ENCODE peak calls at places on chromosomes 7 and 10, in seven cellular contexts. E, L, Q, G, W, D and C are unnamed samples.

GRCh38 chr10:89745903-89746302 is 44.5 kb downstream of the KIF20B start:
- DNase-seq in E (no peak), L (no peak), Q (no peak), G (no peak), W (no peak), D (no peak), C (no peak)

GRCh38 chr10:131979821-131980270 is 1.9 kb downstream of the BNIP3 start:
- DNase-seq in E (no peak), L (no peak), Q (no peak), G (no peak), W (no peak), D (peak; percentile 36), C (peak; percentile 31)

GRCh38 chr7:67542916-67543315 is 546.3 kb downstream of the TYW1 start:
- DNase-seq in E (no peak), L (no peak), Q (no peak), G (no peak), W (no peak), D (no peak), C (no peak)

GRCh38 chr7:139562972-139563565 is 39.6 kb downstream of the CLEC2L start:
- DNase-seq in E (no peak), L (no peak), Q (peak; percentile 63), G (no peak), W (no peak), D (no peak), C (no peak)

GRCh38 chr7:155835446-155836215 is 23.4 kb upstream of the SHH start:
- DNase-seq in E (no peak), L (no peak), Q (peak; percentile 74), G (no peak), W (no peak), D (no peak), C (no peak)

GRCh38 chr7:151062399-151063211 is 3.2 kb downstream of the SLC4A2 start:
- DNase-seq in E (peak; percentile 91), L (no peak), Q (no peak), G (no peak), W (peak; percentile 80), D (peak; percentile 57), C (peak; percentile 91)

GRCh38 chr10:71268247-71268691 is 50.8 kb upstream of the SLC29A3 start:
- DNase-seq in E (no peak), L (no peak), Q (no peak), G (no peak), W (no peak), D (peak; percentile 22), C (peak; percentile 63)

GRCh38 chr7:86012955-86013354 is 630.8 kb upstream of the GRM3 start:
- DNase-seq in E (no peak), L (no peak), Q (no peak), G (no peak), W (no peak), D (no peak), C (no peak)

GRCh38 chr10:124149681-124150080 is 56.3 kb upstream of the CHST15 start:
- DNase-seq in E (no peak), L (no peak), Q (no peak), G (no peak), W (no peak), D (no peak), C (peak; percentile 51)

GRCh38 chr10:130986828-130987227 is 324.7 kb downstream of the TCERG1L start:
- DNase-seq in E (no peak), L (no peak), Q (peak; percentile 68), G (no peak), W (no peak), D (no peak), C (no peak)

GRCh38 chr7:70183278-70183677 is 585.0 kb downstream of the AUTS2 start:
- DNase-seq in E (no peak), L (no peak), Q (no peak), G (no peak), W (no peak), D (no peak), C (no peak)

GRCh38 chr10:89171996-89172395 is 35.1 kb downstream of the CH25H start:
- DNase-seq in E (no peak), L (no peak), Q (no peak), G (no peak), W (no peak), D (peak; percentile 33), C (no peak)

GRCh38 chr7:128408709-128409434 is 910 bp downstream of the IMPDH1 start:
- DNase-seq in E (no peak), L (no peak), Q (peak; percentile 88), G (peak; percentile 34), W (no peak), D (no peak), C (peak; percentile 46)

GRCh38 chr7:100428199-100428966 is at the start of gene ZCWPW1:
- DNase-seq in E (peak; percentile 86), L (peak; percentile 98), Q (peak; percentile 99), G (peak; percentile 89), W (peak; percentile 98), D (peak; percentile 96), C (peak; percentile 93)

GRCh38 chr7:121428857-121429489 is 32.9 kb upstream of the FAM3C start:
- DNase-seq in E (no peak), L (no peak), Q (no peak), G (no peak), W (no peak), D (peak; percentile 69), C (no peak)

GRCh38 chr10:63268139-63268797 is 135.1 kb downstream of the NRBF2 start:
- DNase-seq in E (no peak), L (no peak), Q (no peak), G (no peak), W (no peak), D (no peak), C (no peak)

GRCh38 chr7:107138696-107139420 is 29.9 kb upstream of the HBP1 start:
- DNase-seq in E (no peak), L (no peak), Q (no peak), G (no peak), W (no peak), D (no peak), C (no peak)
- TF ChIP-seq CTCF in E (no peak), L (no peak), Q (no peak), G (no peak), W (no peak), D (no peak), C (no peak)

GRCh38 chr7:142925413-142925812 is 8.1 kb downstream of the TRPV5 start:
- DNase-seq in E (no peak), L (no peak), Q (peak; percentile 75), G (no peak), W (no peak), D (no peak), C (no peak)
- TF ChIP-seq CTCF in E (peak; percentile 31), L (peak; percentile 26), Q (no peak), G (no peak), W (no peak), D (no peak), C (peak; percentile 33)

GRCh38 chr10:86371116-86371515 is 4.5 kb upstream of the GRID1 start:
- DNase-seq in E (no peak), L (no peak), Q (peak; percentile 75), G (no peak), W (no peak), D (no peak), C (peak; percentile 7)

GRCh38 chr10:86372119-86372784 is 5.7 kb upstream of the GRID1 start:
- DNase-seq in E (no peak), L (no peak), Q (peak; percentile 67), G (no peak), W (no peak), D (no peak), C (peak; percentile 4)

GRCh38 chr10:86373251-86373650 is 6.7 kb upstream of the GRID1 start:
- DNase-seq in E (no peak), L (no peak), Q (no peak), G (no peak), W (no peak), D (no peak), C (no peak)

GRCh38 chr10:86372785-86373239 is 6.2 kb upstream of the GRID1 start:
- DNase-seq in E (no peak), L (no peak), Q (peak; percentile 68), G (no peak), W (no peak), D (no peak), C (peak; percentile 5)

GRCh38 chr10:86371691-86372090 is 5.1 kb upstream of the GRID1 start:
- DNase-seq in E (no peak), L (no peak), Q (peak; percentile 57), G (no peak), W (no peak), D (no peak), C (peak; percentile 9)
- TF ChIP-seq CTCF in E (no peak), L (no peak), Q (no peak), G (no peak), W (no peak), D (no peak), C (no peak)

DNA sequence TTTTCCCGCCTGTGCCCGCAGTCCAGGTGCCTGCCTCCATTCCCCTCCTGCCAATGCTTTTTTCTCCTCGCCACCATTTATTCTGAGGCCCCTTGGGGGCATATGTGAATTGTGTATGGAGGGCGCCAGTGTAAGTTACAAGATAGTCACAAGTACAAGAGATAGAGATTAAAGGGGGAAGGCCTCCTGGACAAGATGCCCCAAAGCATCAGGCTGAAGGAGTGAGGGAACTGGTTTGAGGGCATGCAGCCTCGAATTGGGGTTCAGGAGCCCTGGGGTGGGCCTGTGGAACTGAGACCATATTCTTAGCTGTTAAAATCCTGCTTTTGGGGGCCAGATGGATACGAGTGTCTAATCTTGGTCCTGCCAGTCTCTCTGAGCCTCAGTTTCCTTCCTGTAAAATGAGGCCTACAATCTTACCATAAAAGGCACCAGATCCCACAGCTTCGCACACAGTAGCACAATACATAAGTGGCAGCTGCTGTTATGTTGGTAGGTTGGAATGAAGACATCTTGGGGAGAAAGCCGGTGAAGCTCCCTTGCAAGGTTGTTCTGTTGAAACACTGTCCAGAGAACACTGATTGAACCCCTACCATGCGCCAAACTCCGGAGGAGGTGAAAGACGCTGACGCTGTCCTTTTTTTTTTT is 545 bp upstream of the COMTD1 start:
- DNase-seq in E (no peak), L (no peak), Q (peak; percentile 36), G (no peak), W (no peak), D (no peak), C (no peak)
- TF ChIP-seq CTCF in E (no peak), L (no peak), Q (no peak), G (no peak), W (peak; percentile 16), D (no peak), C (peak; percentile 52)

GRCh38 chr10:73841526-73842285 is 30.3 kb upstream of the NDST2 start:
- DNase-seq in E (no peak), L (no peak), Q (no peak), G (no peak), W (no peak), D (no peak), C (no peak)
- TF ChIP-seq CTCF in E (no peak), L (no peak), Q (no peak), G (no peak), W (no peak), D (no peak), C (no peak)

GRCh38 chr7:143504937-143505297 is 27.2 kb downstream of the TAS2R41 start:
- DNase-seq in E (no peak), L (no peak), Q (no peak), G (no peak), W (no peak), D (no peak), C (no peak)
- TF ChIP-seq CTCF in E (no peak), L (no peak), Q (no peak), G (no peak), W (peak; percentile 20), D (no peak), C (no peak)

GRCh38 chr10:16116404-16117304 is 256.3 kb upstream of the MINDY3 start:
- DNase-seq in E (no peak), L (no peak), Q (no peak), G (peak; percentile 15), W (no peak), D (peak; percentile 4), C (no peak)
- TF ChIP-seq CTCF in E (peak; percentile 72), L (peak; percentile 73), Q (no peak), G (peak; percentile 68), W (peak; percentile 25), D (peak; percentile 42), C (peak; percentile 78)